ENCODE peak calls at places on chromosomes 2 and 18, in four cellular contexts. R is cardiac muscle cell; L is Karpas-422; X is CD4-positive, CD25-positive, alpha-beta regulatory T cell. Q is an unnamed sample.

GRCh38 chr18:456361-456821 is 44.1 kb downstream of the COLEC12 start:
- DNase-seq in X (no peak), R (peak), L (no peak), Q (no peak)

GRCh38 chr2:44169155-44169898 is 652 bp downstream of the PPM1B start:
- DNase-seq in R (peak), L (peak), X (peak), Q (peak)

GRCh38 chr2:173669271-173669853 is 295.8 kb downstream of the SP3 start:
- DNase-seq in R (peak), L (no peak), X (no peak), Q (no peak)

GRCh38 chr2:152486048-152486736 is 151.2 kb downstream of the FMNL2 start:
- DNase-seq in X (no peak), R (no peak), L (no peak), Q (peak)

GRCh38 chr2:190505696-190506095 is 28.8 kb downstream of the NEMP2 start:
- DNase-seq in L (no peak), R (no peak), X (no peak), Q (no peak)

GRCh38 chr18:76490701-76491171 is 4.3 kb downstream of the ZNF516 start:
- DNase-seq in L (peak), X (peak), R (peak), Q (peak)

GRCh38 chr18:11512096-11513030 is 97.0 kb upstream of the SLC35G4 start:
- DNase-seq in L (no peak), R (peak), X (no peak), Q (no peak)

GRCh38 chr18:65081786-65082185 is 669.0 kb upstream of the CDH7 start:
- DNase-seq in X (no peak), R (no peak), L (no peak), Q (no peak)

GRCh38 chr2:235098736-235099494 is 147.1 kb downstream of the SH3BP4 start:
- DNase-seq in L (no peak), X (no peak), R (peak), Q (no peak)

GRCh38 chr2:88601302-88601701 is 26.0 kb downstream of the EIF2AK3 start:
- DNase-seq in R (peak), L (no peak), X (no peak), Q (no peak)

GRCh38 chr2:126467367-126468054 is 188.4 kb upstream of the GYPC start:
- DNase-seq in L (no peak), R (no peak), X (peak), Q (no peak)

GRCh38 chr18:830315-830901 is 18.4 kb upstream of the YES1 start:
- DNase-seq in X (peak), L (peak), R (peak), Q (no peak)

GRCh38 chr18:14942275-14942674 is 194.3 kb downstream of the ANKRD30B start:
- DNase-seq in R (no peak), L (no peak), X (no peak), Q (no peak)

GRCh38 chr2:72694715-72695496 is 130.9 kb downstream of the EXOC6B start:
- DNase-seq in L (no peak), X (no peak), R (peak), Q (peak)

GRCh38 chr2:216775043-216775453 is 79.7 kb upstream of the IGFBP5 start:
- DNase-seq in X (no peak), R (peak), L (no peak), Q (peak)

GRCh38 chr2:156405586-156405985 is 30.6 kb upstream of the GPD2 start:
- DNase-seq in R (peak), X (no peak), L (no peak), Q (peak)

GRCh38 chr18:78625895-78626294 is 353.7 kb upstream of the SALL3 start:
- DNase-seq in X (no peak), R (no peak), L (peak), Q (no peak)

GRCh38 chr18:69574401-69574800 is 173.7 kb downstream of the DOK6 start:
- DNase-seq in X (no peak), L (no peak), R (peak), Q (no peak)

GRCh38 chr2:105712166-105712915 is 32.4 kb upstream of the NCK2 start:
- DNase-seq in L (no peak), X (no peak), R (peak), Q (no peak)

GRCh38 chr2:47269316-47270232 is 114.5 kb upstream of the STPG4 start:
- DNase-seq in L (no peak), R (peak), X (no peak), Q (peak)

GRCh38 chr18:43634994-43635393 is 357.7 kb upstream of the SYT4 start:
- DNase-seq in R (no peak), X (no peak), L (no peak), Q (no peak)

GRCh38 chr2:15133461-15133860 is 427.7 kb downstream of the NBAS start:
- DNase-seq in L (no peak), X (no peak), R (no peak), Q (no peak)

GRCh38 chr2:107621186-107621835 is 205.4 kb upstream of the RGPD4 start:
- DNase-seq in R (no peak), X (no peak), L (no peak), Q (no peak)

GRCh38 chr18:57846258-57846657 is 43.1 kb upstream of the ATP8B1 start:
- DNase-seq in L (no peak), R (peak), X (no peak), Q (peak)

GRCh38 chr2:219155054-219155644 is 5.5 kb downstream of the NHEJ1 start:
- DNase-seq in X (peak), R (peak), L (peak), Q (peak)

GRCh38 chr2:75290600-75291140 is 91.3 kb upstream of the TACR1 start:
- DNase-seq in X (no peak), R (peak), L (no peak), Q (no peak)

GRCh38 chr2:52779446-52779845 is 988.2 kb upstream of the CHAC2 start:
- DNase-seq in X (no peak), L (no peak), R (no peak), Q (no peak)

GRCh38 chr18:44564922-44565321 is 115.8 kb upstream of the SETBP1 start:
- DNase-seq in L (no peak), R (peak), X (no peak), Q (no peak)

GRCh38 chr2:236731767-236732580 is 162.3 kb downstream of the ACKR3 start:
- DNase-seq in X (no peak), L (no peak), R (peak), Q (peak)

GRCh38 chr2:65292461-65293127 is 65.0 kb downstream of the ACTR2 start:
- DNase-seq in R (no peak), L (no peak), X (no peak), Q (no peak)

GRCh38 chr2:148552675-148553331 is 91.7 kb upstream of the EPC2 start:
- DNase-seq in R (no peak), L (peak), X (peak), Q (no peak)

GRCh38 chr2:233411162-233411561 is 56.9 kb downstream of the DGKD start:
- DNase-seq in X (no peak), L (no peak), R (no peak), Q (no peak)

GRCh38 chr2:233410191-233410760 is 56.0 kb downstream of the DGKD start:
- DNase-seq in L (no peak), R (no peak), X (no peak), Q (peak)

GRCh38 chr2:233409286-233409991 is 55.1 kb downstream of the DGKD start:
- DNase-seq in L (no peak), R (peak), X (peak), Q (peak)

GRCh38 chr2:233406865-233407264 is 52.6 kb downstream of the DGKD start:
- DNase-seq in R (no peak), L (no peak), X (no peak), Q (no peak)

DNA sequence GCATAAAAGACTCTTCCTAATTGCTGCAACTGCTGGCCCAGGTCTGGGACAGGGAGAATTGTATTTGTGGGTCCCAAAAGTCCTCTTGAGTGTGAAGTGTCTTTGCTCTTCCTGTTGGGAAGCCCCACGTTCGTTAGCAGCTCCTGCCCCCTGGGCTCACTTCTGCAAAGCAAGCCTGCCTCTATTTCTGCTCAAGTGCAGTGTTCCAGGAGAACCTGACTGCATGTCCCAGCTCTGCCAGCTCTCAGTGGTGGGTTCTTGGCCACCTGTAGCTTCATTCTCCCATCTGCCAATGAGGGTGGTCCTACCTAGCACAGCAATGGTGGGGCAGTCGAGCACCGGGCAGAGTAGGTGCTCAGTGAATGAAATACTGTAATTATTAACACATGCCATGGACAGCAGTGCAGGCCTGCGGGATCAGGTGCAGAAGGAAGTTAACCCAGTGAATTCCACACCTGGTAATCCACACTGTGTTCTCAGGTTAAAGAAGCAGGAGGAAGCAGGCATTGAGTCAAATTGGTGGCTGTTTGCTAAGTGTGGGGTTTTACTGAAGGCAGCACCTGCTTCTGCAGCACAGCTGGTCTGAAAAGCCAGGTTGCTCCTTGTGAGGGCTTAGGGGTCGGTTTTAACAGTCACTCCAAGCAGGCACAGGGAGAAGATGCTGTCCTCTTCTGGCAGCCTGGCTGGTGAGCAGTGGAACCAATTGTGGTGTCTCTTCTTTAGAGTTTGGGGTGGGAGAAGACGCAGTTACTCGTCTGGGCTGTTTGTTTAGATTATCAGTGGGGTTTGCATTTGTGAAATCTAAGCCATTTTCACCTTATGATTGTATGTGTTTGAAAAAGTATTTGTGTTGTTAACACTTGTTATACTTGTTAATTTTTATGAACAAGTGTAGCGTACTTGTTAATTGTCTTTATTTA is 54.3 kb downstream of the DGKD start:
- DNase-seq in X (no peak), L (no peak), R (no peak), Q (peak)
- H3K27ac ChIP-seq in X (peak), L (no peak), R (peak), Q (peak)

DNA sequence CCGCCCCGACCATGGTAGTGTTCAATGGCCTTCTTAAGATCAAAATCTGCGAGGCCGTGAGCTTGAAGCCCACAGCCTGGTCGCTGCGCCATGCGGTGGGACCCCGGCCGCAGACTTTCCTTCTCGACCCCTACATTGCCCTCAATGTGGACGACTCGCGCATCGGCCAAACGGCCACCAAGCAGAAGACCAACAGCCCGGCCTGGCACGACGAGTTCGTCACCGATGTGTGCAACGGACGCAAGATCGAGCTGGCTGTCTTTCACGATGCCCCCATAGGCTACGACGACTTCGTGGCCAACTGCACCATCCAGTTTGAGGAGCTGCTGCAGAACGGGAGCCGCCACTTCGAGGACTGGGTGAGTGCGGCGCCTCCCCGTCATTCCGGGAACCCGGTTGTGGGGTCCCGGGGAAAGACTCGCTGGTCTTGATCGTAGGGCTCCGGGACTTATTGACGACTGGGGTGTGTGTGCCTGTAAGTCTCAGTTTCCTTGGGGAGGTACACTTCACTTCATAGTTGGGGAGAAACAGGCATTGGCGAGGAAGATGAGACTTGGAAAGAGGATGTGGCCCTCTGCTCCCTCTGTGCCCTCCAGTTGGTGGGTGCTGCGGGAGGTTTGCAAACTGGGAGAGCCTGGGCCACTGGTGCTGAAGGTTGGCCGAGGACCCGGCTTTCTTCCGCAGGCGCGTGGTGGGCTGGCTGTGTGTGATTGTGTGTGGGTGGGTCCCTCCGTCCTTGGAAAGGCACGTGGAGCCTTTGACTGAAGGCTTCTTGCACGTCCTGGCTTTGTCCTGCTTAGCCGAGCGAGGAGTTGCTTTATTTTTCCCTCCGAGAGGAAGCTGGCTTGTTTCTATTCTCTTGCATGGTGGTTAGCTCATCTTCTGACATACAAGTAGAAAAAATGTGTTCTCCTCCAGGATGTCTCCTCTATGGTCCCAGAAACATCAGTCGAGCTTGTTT is 895 bp downstream of the PRKCE start:
- DNase-seq in R (peak), X (peak), L (peak), Q (peak)
- H3K4me3 ChIP-seq in R (peak), X (peak), L (peak), Q (peak)

DNA sequence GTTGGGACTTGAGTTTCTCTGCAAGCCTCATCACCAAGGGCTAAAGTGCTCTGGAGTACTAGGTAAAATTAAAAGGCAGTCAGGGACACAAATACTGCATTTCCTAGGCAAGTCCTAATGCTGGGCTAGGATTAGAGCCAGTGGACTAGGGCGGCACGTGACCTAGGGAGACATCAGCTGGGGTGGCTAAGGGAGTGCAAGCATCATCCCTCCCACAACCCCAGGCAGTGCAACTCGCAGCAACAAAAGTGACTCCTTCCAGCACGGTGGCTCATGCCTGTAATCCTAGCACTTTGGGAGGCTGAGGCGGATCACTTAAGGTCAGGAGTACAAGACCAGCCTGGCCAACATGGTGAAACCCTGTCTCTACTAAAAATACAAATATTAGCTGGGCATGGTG is 30.7 kb upstream of the UPP2 start:
- DNase-seq in R (no peak), X (no peak), L (no peak), Q (no peak)
- H3K27ac ChIP-seq in R (no peak), X (no peak), L (no peak), Q (no peak)

DNA sequence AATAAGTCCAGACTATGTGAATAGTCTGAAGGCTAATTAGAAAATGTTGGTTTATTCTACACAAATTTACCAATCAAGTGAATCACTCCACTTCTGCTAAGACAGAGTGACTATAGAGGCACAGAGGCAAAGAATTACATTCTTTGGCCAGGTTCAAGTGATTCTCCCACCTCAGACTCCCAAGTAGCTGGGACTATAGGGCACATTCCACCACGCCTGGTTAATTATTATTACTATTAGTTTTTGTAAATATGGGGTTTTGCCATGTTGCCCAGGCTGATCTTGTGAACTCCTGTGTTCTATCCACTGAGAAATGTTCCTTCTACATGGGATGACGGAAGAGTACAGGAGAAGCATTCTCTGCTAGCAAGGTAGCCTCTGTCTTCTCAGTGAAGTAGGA is 37.6 kb upstream of the PSME4 start:
- DNase-seq in X (no peak), L (no peak), R (no peak), Q (no peak)
- H3K4me3 ChIP-seq in X (no peak), L (no peak), R (no peak), Q (no peak)

GRCh38 chr2:160471950-160472349 is 21.7 kb downstream of the RBMS1 start:
- DNase-seq in R (no peak), X (peak), L (no peak), Q (no peak)

GRCh38 chr2:160474891-160475795 is 18.5 kb downstream of the RBMS1 start:
- DNase-seq in L (no peak), R (peak), X (no peak), Q (no peak)

GRCh38 chr2:160474319-160474645 is 19.3 kb downstream of the RBMS1 start:
- DNase-seq in R (no peak), L (no peak), X (no peak), Q (no peak)

GRCh38 chr2:160472839-160473251 is 20.8 kb downstream of the RBMS1 start:
- DNase-seq in X (no peak), R (no peak), L (no peak), Q (no peak)

GRCh38 chr2:160473508-160474318 is 19.9 kb downstream of the RBMS1 start:
- DNase-seq in X (no peak), L (no peak), R (no peak), Q (no peak)
- H3K27ac ChIP-seq in X (no peak), L (no peak), R (no peak), Q (no peak)

Q was measured in body of pancreas.